ENCODE peak calls at places on chromosomes 12 and 14, in eight cellular contexts. U is GM20000, W is NCI-H82, D is GM10248, E is ACHN, X is osteocyte, N is NCI-H524, A is stomach. J is an unnamed sample.

GRCh38 chr12:119302334-119303132 is 32.0 kb upstream of the CCDC60 start:
- DNase-seq in D (no peak), N (peak; percentile 62), W (peak; percentile 98), U (no peak), A (no peak), X (no peak), E (no peak), J (no peak)

GRCh38 chr12:90970471-90970870 is 15.5 kb upstream of the CCER1 start:
- DNase-seq in X (no peak), U (no peak), A (no peak), N (no peak), D (no peak), W (no peak), E (no peak), J (no peak)

GRCh38 chr14:101237241-101237616 is 324.1 kb upstream of the DIO3 start:
- DNase-seq in D (no peak), A (no peak), E (no peak), U (no peak), W (no peak), X (no peak), N (no peak), J (no peak)

GRCh38 chr12:30201301-30202160 is 417.8 kb upstream of the TMTC1 start:
- DNase-seq in D (no peak), U (no peak), W (no peak), A (peak; percentile 26), N (no peak), X (no peak), E (no peak), J (no peak)

GRCh38 chr14:99873653-99874052 is 80.4 kb downstream of the EML1 start:
- DNase-seq in D (no peak), E (no peak), W (peak; percentile 27), A (no peak), X (no peak), N (peak; percentile 51), U (no peak), J (no peak)

GRCh38 chr12:45473636-45474035 is 255.9 kb upstream of the ARID2 start:
- DNase-seq in W (no peak), U (no peak), D (no peak), X (no peak), A (no peak), E (no peak), N (no peak), J (no peak)

GRCh38 chr12:67813509-67813908 is 165.0 kb downstream of the DYRK2 start:
- DNase-seq in N (no peak), W (no peak), X (no peak), D (no peak), A (no peak), E (no peak), U (no peak), J (no peak)

GRCh38 chr12:75779891-75780501 is 251.6 kb downstream of the PHLDA1 start:
- DNase-seq in X (no peak), U (no peak), A (no peak), D (no peak), W (peak; percentile 69), E (no peak), N (peak; percentile 90), J (no peak)

GRCh38 chr12:91180577-91180976 is 2.0 kb downstream of the DCN start:
- DNase-seq in N (no peak), A (no peak), X (no peak), E (peak; percentile 45), W (no peak), D (no peak), U (no peak), J (no peak)

GRCh38 chr14:80213602-80214001 is 2.3 kb upstream of the DIO2 start:
- DNase-seq in X (no peak), U (peak; percentile 24), W (peak; percentile 76), A (peak; percentile 41), D (peak; percentile 22), N (peak; percentile 36), E (peak; percentile 61), J (peak; percentile 53)

GRCh38 chr12:59383426-59383822 is 212.4 kb upstream of the SLC16A7 start:
- DNase-seq in D (no peak), N (peak; percentile 81), A (no peak), X (no peak), W (peak; percentile 84), E (no peak), U (no peak), J (no peak)

GRCh38 chr14:68811161-68811560 is 18.3 kb upstream of the ZFP36L1 start:
- DNase-seq in U (no peak), N (no peak), E (no peak), W (no peak), X (no peak), D (no peak), A (no peak), J (no peak)

GRCh38 chr14:70425349-70425748 is 8.5 kb upstream of the SYNJ2BP start:
- DNase-seq in U (no peak), N (no peak), A (peak; percentile 27), X (no peak), E (no peak), W (peak; percentile 6), D (no peak), J (no peak)

GRCh38 chr12:1279050-1279449 is 288.0 kb downstream of the ERC1 start:
- DNase-seq in X (no peak), E (no peak), U (no peak), A (no peak), W (no peak), D (no peak), N (no peak), J (no peak)

GRCh38 chr12:42893802-42894201 is 304.3 kb upstream of the PRICKLE1 start:
- DNase-seq in E (no peak), X (no peak), U (no peak), D (no peak), A (no peak), N (no peak), W (no peak), J (no peak)

GRCh38 chr14:23382276-23382675 is 5.4 kb downstream of the CMTM5 start:
- DNase-seq in D (no peak), N (no peak), W (no peak), X (no peak), E (no peak), A (no peak), U (no peak), J (no peak)

GRCh38 chr12:14955876-14956811 is 5.3 kb downstream of the ARHGDIB start:
- DNase-seq in U (peak; percentile 15), E (no peak), D (peak; percentile 19), A (no peak), X (no peak), W (peak; percentile 81), N (no peak), J (no peak)

J was measured in NCI-H460.